ENCODE peak calls at places on chromosomes 5 and 9, in four cellular contexts. S, A, Z and G are unnamed samples.

GRCh38 chr5:178464431-178465048 is 125.7 kb downstream of the COL23A1 start:
- DNase-seq in S (no peak), A (no peak), Z (no peak), G (no peak)

GRCh38 chr5:82073179-82073578 is 101.4 kb downstream of the ATG10 start:
- DNase-seq in S (no peak), A (no peak), Z (no peak), G (no peak)

GRCh38 chr5:62134811-62135210 is 171.2 kb upstream of the KIF2A start:
- DNase-seq in S (no peak), A (no peak), Z (no peak), G (no peak)

GRCh38 chr9:118644066-118644465 is 725.2 kb downstream of the BRINP1 start:
- DNase-seq in S (no peak), A (no peak), Z (no peak), G (no peak)

GRCh38 chr5:174376056-174376455 is 330.6 kb downstream of the NSG2 start:
- DNase-seq in S (no peak), A (no peak), Z (no peak), G (no peak)

GRCh38 chr5:132389453-132390286 is 20.2 kb downstream of the SLC22A5 start:
- DNase-seq in S (no peak), A (peak; percentile 92), Z (peak; percentile 40), G (no peak)

GRCh38 chr5:139678751-139679750 is 30.9 kb downstream of the CXXC5 start:
- DNase-seq in S (no peak), A (no peak), Z (no peak), G (no peak)

GRCh38 chr5:170077526-170077925 is 28.2 kb upstream of the FOXI1 start:
- DNase-seq in S (no peak), A (no peak), Z (no peak), G (no peak)

GRCh38 chr5:68290260-68290674 is 74.7 kb downstream of the PIK3R1 start:
- DNase-seq in S (no peak), A (no peak), Z (peak; percentile 39), G (no peak)

GRCh38 chr5:180130876-180131740 is 59.5 kb upstream of the RNF130 start:
- DNase-seq in S (no peak), A (no peak), Z (no peak), G (no peak)

GRCh38 chr9:3401556-3401955 is 124.2 kb downstream of the RFX3 start:
- DNase-seq in S (no peak), A (no peak), Z (no peak), G (no peak)

GRCh38 chr9:126160067-126160853 is 166.4 kb upstream of the MVB12B start:
- DNase-seq in S (no peak), A (no peak), Z (no peak), G (no peak)

GRCh38 chr5:62418462-62419076 is 6.0 kb downstream of the IPO11 start:
- DNase-seq in S (no peak), A (no peak), Z (no peak), G (no peak)

GRCh38 chr9:4739587-4740372 is 1.2 kb downstream of the AK3 start:
- DNase-seq in S (no peak), A (no peak), Z (peak; percentile 53), G (no peak)

GRCh38 chr9:137406876-137407589 is 15.9 kb downstream of the EXD3 start:
- DNase-seq in S (no peak), A (no peak), Z (peak; percentile 77), G (peak; percentile 91)

GRCh38 chr9:125825762-125826161 is 78.6 kb downstream of the PBX3 start:
- DNase-seq in S (no peak), A (no peak), Z (no peak), G (no peak)

GRCh38 chr9:88766778-88767503 is 224.3 kb upstream of the S1PR3 start:
- DNase-seq in S (no peak), A (no peak), Z (no peak), G (no peak)

GRCh38 chr5:177094224-177095087 is 7.7 kb downstream of the FGFR4 start:
- DNase-seq in S (peak; percentile 43), A (no peak), Z (peak; percentile 80), G (no peak)

GRCh38 chr5:151084363-151084762 is 3.5 kb upstream of the TNIP1 start:
- DNase-seq in S (no peak), A (no peak), Z (no peak), G (no peak)

GRCh38 chr5:153565822-153566221 is 75.4 kb downstream of the GRIA1 start:
- DNase-seq in S (no peak), A (no peak), Z (no peak), G (no peak)

GRCh38 chr9:36877239-36877638 is 156.8 kb downstream of the PAX5 start:
- DNase-seq in S (no peak), A (no peak), Z (no peak), G (no peak)

GRCh38 chr9:126506361-126507317 is 107.1 kb upstream of the LMX1B start:
- DNase-seq in S (no peak), A (no peak), Z (no peak), G (no peak)

GRCh38 chr9:127770905-127771569 is 7.4 kb downstream of the SH2D3C start:
- DNase-seq in S (peak; percentile 95), A (peak; percentile 98), Z (peak; percentile 99), G (peak; percentile 95)

GRCh38 chr5:42494414-42494813 is 71.2 kb downstream of the GHR start:
- DNase-seq in S (no peak), A (no peak), Z (no peak), G (no peak)

GRCh38 chr9:121508415-121508814 is 8.8 kb upstream of the GGTA1 start:
- DNase-seq in S (no peak), A (peak; percentile 45), Z (no peak), G (no peak)

GRCh38 chr9:116437411-116438370 is 249.4 kb upstream of the TRIM32 start:
- DNase-seq in S (no peak), A (no peak), Z (peak; percentile 8), G (no peak)

GRCh38 chr5:42005561-42006153 is 80.6 kb downstream of the FBXO4 start:
- DNase-seq in S (no peak), A (no peak), Z (no peak), G (no peak)

GRCh38 chr9:97993000-97993399 is 9.9 kb downstream of the ANP32B start:
- DNase-seq in S (no peak), A (no peak), Z (no peak), G (no peak)

GRCh38 chr5:83000922-83001321 is 76.3 kb downstream of the TMEM167A start:
- DNase-seq in S (no peak), A (no peak), Z (no peak), G (no peak)

GRCh38 chr5:177510567-177511053 is 984 bp upstream of the DOK3 start:
- DNase-seq in S (no peak), A (no peak), Z (peak; percentile 53), G (no peak)

GRCh38 chr9:20447291-20447690 is 175.0 kb downstream of the MLLT3 start:
- DNase-seq in S (no peak), A (no peak), Z (no peak), G (no peak)

DNA sequence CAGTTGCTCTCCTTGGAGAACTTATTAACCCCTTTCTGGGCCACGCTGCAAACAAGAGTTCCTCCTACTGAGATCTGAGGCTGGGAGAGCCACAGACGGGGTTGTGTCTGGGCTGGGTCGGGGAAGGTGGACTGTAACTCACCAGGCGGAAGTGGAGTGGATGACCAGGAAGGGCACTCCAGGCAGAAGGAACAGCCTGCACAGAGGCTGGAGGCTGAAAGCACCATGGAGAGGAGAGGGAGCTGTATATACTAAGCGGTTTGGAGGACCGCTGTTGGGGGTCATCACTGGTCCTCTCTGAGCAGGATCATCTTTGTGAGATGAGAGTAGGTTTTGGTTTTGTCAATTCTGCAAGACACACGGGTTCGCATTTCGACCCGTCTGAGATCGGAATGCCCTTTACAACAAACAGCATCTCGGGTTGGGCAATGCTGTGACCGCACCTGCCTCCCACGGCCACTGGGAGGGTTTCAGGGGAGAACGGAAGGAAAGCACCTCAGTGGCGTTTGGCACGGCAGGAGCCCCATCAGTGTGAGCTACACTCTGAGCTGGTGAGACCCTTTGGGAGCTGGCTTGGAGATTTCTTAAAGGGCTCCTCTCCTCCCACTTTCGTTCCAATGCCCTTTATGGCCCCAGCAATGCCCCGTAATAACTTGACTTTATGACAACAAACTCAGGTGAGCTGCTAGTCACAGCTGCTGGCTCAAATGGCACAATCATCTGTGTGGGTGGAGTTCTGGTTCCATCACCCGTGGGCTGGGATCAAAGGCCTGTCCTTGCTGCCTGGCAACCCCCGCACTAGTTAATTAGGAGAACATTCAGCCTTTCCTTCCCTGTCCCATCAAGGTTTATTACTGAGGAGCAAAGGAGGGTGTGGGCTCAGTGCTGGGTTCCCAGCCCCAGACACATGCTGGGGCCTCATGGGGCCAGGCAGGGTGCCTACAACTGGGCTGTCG is 18.7 kb upstream of the NEURL1B start:
- DNase-seq in S (no peak), A (no peak), Z (no peak), G (no peak)
- TF ChIP-seq POLR2A in S (no peak), A (no peak), Z (no peak), G (no peak)

GRCh38 chr5:14167211-14167845 is 24.2 kb downstream of the TRIO start:
- DNase-seq in S (no peak), A (no peak), Z (peak; percentile 57), G (no peak)

GRCh38 chr5:14168793-14169262 is 25.7 kb downstream of the TRIO start:
- DNase-seq in S (no peak), A (no peak), Z (no peak), G (no peak)

GRCh38 chr5:14166437-14166836 is 23.3 kb downstream of the TRIO start:
- DNase-seq in S (no peak), A (no peak), Z (no peak), G (no peak)

GRCh38 chr5:14165375-14166091 is 22.4 kb downstream of the TRIO start:
- DNase-seq in S (no peak), A (no peak), Z (no peak), G (no peak)

DNA sequence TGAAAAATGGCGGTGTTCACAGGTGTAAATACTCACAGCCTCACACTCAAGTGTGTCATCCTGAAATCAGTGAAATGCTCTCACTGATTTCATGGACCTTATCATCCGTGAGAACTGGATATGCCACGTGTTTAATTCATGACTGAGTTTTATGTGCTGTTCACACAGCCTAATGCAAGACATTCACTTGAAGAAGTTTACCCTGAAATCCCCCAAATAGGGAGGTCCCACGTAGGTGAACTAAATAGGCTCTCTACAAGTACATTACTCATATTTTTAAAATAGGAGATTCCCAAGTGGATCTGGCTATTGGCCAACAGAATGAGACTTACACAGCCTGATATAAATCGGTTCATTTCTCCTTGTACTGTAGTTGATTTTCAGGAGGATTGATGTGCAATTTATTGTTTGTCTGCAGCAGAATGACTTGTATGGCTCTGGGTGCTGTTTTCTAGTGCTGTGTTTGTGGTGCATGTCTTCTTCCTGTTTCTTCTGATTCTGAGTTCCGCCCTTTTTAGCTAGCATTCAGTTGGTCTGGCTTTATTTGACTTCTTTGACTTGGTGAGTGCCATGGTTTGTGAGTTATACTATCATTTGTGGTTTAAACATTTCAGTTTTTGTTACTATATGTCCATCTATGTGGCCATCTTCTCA is 25.1 kb downstream of the TRIO start:
- DNase-seq in S (no peak), A (no peak), Z (no peak), G (no peak)
- TF ChIP-seq POLR2A in S (no peak), A (no peak), Z (no peak), G (no peak)

GRCh38 chr5:91109634-91110033 is 273.5 kb downstream of the ARRDC3 start:
- DNase-seq in S (no peak), A (no peak), Z (no peak), G (no peak)
- TF ChIP-seq POLR2A in S (no peak), A (no peak), Z (no peak), G (no peak)

DNA sequence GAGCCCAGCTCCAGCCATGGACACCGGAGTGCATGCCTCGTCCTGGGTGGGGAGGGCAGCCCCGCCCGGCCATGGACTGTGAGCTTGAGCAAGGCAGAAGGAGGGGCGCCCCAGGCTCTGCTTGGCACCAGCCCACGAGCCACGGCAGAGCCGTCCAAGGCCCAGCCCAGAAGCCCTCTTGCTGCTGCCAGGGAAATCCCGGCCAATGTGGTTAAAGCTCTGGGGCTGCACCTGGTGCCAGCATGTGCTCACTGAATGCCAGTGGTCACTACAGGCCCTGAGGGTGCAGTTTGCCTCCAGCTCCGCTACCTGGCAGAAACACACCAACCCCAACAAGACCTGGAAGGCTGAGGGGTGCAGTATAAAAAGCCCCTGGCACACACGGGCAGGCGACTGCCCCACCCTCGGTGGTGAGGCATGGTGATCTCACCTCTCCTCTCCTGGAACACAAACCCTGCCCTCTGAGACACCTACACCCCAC is 11.8 kb downstream of the BRD3 start:
- DNase-seq in S (peak; percentile 62), A (peak; percentile 72), Z (peak; percentile 95), G (no peak)
- TF ChIP-seq POLR2A in S (no peak), A (no peak), Z (peak; percentile 74), G (no peak)